ENCODE peak calls at places on chromosomes 2 and 18, in four cellular contexts. One of them, this sample, is unnamed.

GRCh38 chr2:11938196-11938595 is 191.8 kb downstream of the LPIN1 start:
- ATAC-seq in K562: no peak
- ATAC-seq in HepG2: no peak
- ATAC-seq in A549: peak; percentile 47
- ATAC-seq in this sample: peak; percentile 87

GRCh38 chr2:60058781-60059180 is 494.7 kb downstream of the BCL11A start:
- ATAC-seq in K562: no peak
- ATAC-seq in HepG2: no peak
- ATAC-seq in A549: no peak
- ATAC-seq in this sample: no peak

GRCh38 chr2:9757430-9758287 is 85.6 kb upstream of the TAF1B start:
- ATAC-seq in K562: no peak
- ATAC-seq in HepG2: no peak
- ATAC-seq in A549: no peak
- ATAC-seq in this sample: peak; percentile 57

GRCh38 chr2:47023332-47023731 is 107.7 kb upstream of the MCFD2 start:
- ATAC-seq in K562: no peak
- ATAC-seq in HepG2: no peak
- ATAC-seq in A549: no peak
- ATAC-seq in this sample: no peak

GRCh38 chr2:206798009-206798408 is 32.6 kb downstream of the FASTKD2 start:
- ATAC-seq in K562: no peak
- ATAC-seq in HepG2: no peak
- ATAC-seq in A549: no peak
- ATAC-seq in this sample: no peak

GRCh38 chr2:12734914-12735654 is 18.3 kb downstream of the TRIB2 start:
- ATAC-seq in K562: no peak
- ATAC-seq in HepG2: peak; percentile 49
- ATAC-seq in A549: no peak
- ATAC-seq in this sample: peak; percentile 10

GRCh38 chr2:121319941-121320340 is 34.9 kb upstream of the TFCP2L1 start:
- ATAC-seq in K562: no peak
- ATAC-seq in HepG2: no peak
- ATAC-seq in A549: no peak
- ATAC-seq in this sample: no peak

GRCh38 chr2:100321181-100321880 is 970 bp downstream of the LONRF2 start:
- ATAC-seq in K562: peak; percentile 85
- ATAC-seq in HepG2: peak; percentile 57
- ATAC-seq in A549: peak; percentile 86
- ATAC-seq in this sample: peak; percentile 63

GRCh38 chr2:96769816-96770215 is 9.1 kb downstream of the CNNM4 start:
- ATAC-seq in K562: no peak
- ATAC-seq in HepG2: peak; percentile 73
- ATAC-seq in A549: no peak
- ATAC-seq in this sample: peak; percentile 76

GRCh38 chr2:240340361-240340761 is 95.1 kb upstream of the GPC1 start:
- ATAC-seq in K562: no peak
- ATAC-seq in HepG2: peak; percentile 25
- ATAC-seq in A549: no peak
- ATAC-seq in this sample: no peak

GRCh38 chr18:56319953-56320352 is 318.4 kb downstream of the TXNL1 start:
- ATAC-seq in K562: no peak
- ATAC-seq in HepG2: no peak
- ATAC-seq in A549: no peak
- ATAC-seq in this sample: no peak

GRCh38 chr2:112920923-112921532 is 10.1 kb downstream of the IL37 start:
- ATAC-seq in K562: no peak
- ATAC-seq in HepG2: no peak
- ATAC-seq in A549: peak; percentile 41
- ATAC-seq in this sample: no peak

GRCh38 chr18:54127759-54128378 is 96.6 kb downstream of the MBD2 start:
- ATAC-seq in K562: peak; percentile 95
- ATAC-seq in HepG2: peak; percentile 95
- ATAC-seq in A549: peak; percentile 90
- ATAC-seq in this sample: peak; percentile 43

GRCh38 chr2:222485367-222486211 is 61.2 kb downstream of the SGPP2 start:
- ATAC-seq in K562: no peak
- ATAC-seq in HepG2: no peak
- ATAC-seq in A549: no peak
- ATAC-seq in this sample: no peak

GRCh38 chr2:26330114-26330581 is 15.8 kb upstream of the SELENOI start:
- ATAC-seq in K562: peak; percentile 99
- ATAC-seq in HepG2: peak; percentile 97
- ATAC-seq in A549: peak; percentile 99
- ATAC-seq in this sample: peak; percentile 91
- TF ChIP-seq CTCF in K562: peak; percentile 95
- TF ChIP-seq CTCF in HepG2: peak; percentile 92
- TF ChIP-seq CTCF in A549: peak; percentile 94
- TF ChIP-seq CTCF in this sample: peak; percentile 87

DNA sequence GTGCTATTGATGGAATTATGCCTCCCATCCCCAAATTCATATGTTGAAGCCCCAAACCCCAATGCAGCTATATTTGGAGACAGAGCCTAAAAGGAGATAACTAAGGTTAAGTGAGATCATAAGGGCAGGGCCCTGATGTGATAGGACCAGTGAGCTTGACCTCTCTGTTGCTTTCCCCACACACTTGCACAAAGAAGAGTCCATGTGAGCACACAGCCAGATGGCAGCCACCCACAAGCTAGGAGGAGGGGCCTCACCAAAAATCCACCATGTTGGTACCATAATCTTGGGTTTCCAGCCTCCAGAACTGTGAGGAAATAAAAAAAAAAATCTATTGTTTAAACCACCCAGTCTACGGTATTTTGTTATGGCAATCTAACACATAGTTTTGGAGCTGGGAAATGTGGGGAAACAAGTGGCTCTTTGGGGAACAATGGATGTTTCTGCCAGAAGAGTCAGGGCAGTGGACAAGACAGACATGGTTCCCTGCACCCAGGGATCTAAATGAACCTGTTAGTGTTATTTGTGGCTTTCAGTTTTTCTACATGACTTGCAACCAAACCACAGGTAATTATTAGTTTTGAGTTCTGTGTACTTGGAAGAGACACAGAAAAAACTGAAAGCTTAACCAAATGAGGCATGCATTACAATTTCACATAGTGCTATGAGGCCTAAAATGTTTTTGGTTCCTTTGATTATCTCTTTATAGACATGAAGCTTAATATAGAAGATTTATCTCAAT is 259.1 kb downstream of the LTBP1 start:
- ATAC-seq in K562: no peak
- ATAC-seq in HepG2: no peak
- ATAC-seq in A549: no peak
- ATAC-seq in this sample: no peak
- TF ChIP-seq EP300 in K562: no peak
- TF ChIP-seq EP300 in HepG2: no peak
- TF ChIP-seq EP300 in A549: no peak
- TF ChIP-seq EP300 in this sample: no peak

GRCh38 chr18:42072407-42072806 is 117.4 kb downstream of the PIK3C3 start:
- ATAC-seq in K562: no peak
- ATAC-seq in HepG2: no peak
- ATAC-seq in A549: no peak
- ATAC-seq in this sample: no peak
- TF ChIP-seq CTCF in K562: peak; percentile 28
- TF ChIP-seq CTCF in HepG2: no peak
- TF ChIP-seq CTCF in A549: no peak
- TF ChIP-seq CTCF in this sample: no peak

DNA sequence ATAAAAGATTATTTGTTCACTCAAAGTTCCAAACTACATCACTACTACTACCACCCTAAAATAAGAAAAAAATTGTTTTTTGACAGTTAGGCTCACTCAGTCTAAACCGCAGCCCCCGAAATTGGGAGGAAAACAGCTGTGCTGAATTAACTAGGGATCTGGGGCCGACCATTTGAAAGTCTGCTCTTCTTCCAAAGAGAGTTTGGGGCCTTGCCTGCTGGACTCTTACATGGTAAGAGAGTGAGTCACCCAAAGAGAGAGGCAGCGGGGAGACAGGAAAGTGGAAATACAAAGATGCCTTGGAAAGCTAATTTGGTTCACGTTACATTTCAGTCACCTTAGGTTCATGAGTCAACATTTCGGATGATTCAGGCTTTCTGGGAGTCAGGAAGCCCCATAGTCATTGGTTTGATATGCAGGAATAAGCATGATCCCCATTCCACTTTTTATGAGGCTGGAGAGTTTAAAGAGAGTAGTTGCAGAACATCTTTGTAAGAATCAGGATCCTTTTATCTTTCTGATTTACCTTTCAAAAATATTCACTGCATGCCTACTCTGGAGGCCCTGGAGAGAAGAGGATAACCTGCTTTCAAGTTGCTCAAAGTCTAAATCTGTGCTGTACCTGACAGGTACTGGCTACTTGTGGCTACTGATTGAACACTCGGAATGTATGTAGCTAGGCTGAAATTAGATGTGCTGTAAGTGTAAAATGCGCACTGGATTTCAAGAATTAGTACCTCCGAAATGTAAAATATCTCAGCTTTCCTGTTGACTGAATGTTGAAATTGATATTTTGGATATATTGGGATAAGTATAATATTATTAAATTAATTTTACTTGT is 995 bp upstream of the RTN4 start:
- ATAC-seq in K562: peak; percentile 2
- ATAC-seq in HepG2: peak; percentile 2
- ATAC-seq in A549: peak; percentile 61
- ATAC-seq in this sample: peak; percentile 67
- TF ChIP-seq EP300 in K562: peak; percentile 34
- TF ChIP-seq EP300 in HepG2: no peak
- TF ChIP-seq EP300 in A549: peak; percentile 42
- TF ChIP-seq EP300 in this sample: no peak

DNA sequence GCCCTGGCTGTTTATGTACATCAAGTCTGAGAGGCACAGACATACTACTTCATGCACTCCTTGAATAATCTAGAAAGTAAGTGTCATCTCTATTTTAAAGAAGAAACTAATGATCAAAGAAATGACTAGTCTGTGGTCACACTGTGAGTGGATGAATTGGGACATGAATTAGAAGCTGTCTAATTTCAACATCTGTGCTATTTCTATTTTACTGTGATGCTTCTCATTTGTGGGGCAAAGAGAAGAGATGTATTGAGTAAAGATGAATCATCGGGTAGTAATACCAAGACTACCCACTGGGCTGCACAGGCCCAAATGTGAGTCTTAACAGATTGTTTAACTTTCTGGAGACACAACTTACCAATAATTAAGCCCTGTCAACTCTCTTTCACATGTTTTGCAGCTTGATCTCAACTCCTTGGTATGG is 42.4 kb upstream of the MTIF2 start:
- ATAC-seq in K562: peak; percentile 83
- ATAC-seq in HepG2: peak; percentile 81
- ATAC-seq in A549: peak; percentile 95
- ATAC-seq in this sample: no peak
- TF ChIP-seq CTCF in K562: peak; percentile 14
- TF ChIP-seq CTCF in HepG2: no peak
- TF ChIP-seq CTCF in A549: no peak
- TF ChIP-seq CTCF in this sample: no peak